ENCODE peak calls at places on chromosome 21, in eight cellular contexts. R is endothelial cell of umbilical vein, S is mammary epithelial cell, T is GM23338, U is PC-3, M is IMR-90, Q is hepatocyte, Z is GM12878. H is an unnamed sample.

GRCh38 chr21:37072988-37073416 is at the start of the genes PIGP and TTC3:
- DNase-seq in R (peak; percentile 97), S (peak; percentile 94), T (peak; percentile 89), U (peak; percentile 96), M (peak; percentile 93), Q (peak; percentile 98), Z (peak; percentile 70), H (peak; percentile 98)

GRCh38 chr21:29105218-29105617 is 25.2 kb upstream of the MAP3K7CL start:
- DNase-seq in R (no peak), S (peak; percentile 80), T (no peak), U (peak; percentile 80), M (peak; percentile 63), Q (peak; percentile 65), Z (no peak), H (no peak)

GRCh38 chr21:28410264-28410663 is 582.4 kb downstream of the LTN1 start:
- DNase-seq in R (no peak), S (no peak), T (no peak), U (no peak), M (no peak), Q (no peak), Z (no peak), H (no peak)

GRCh38 chr21:31298618-31299269 is 45.3 kb downstream of the TIAM1 start:
- DNase-seq in R (no peak), S (no peak), T (no peak), U (no peak), M (no peak), Q (no peak), Z (peak; percentile 21), H (no peak)

GRCh38 chr21:36902793-36903192 is 63.7 kb downstream of the HLCS start:
- DNase-seq in R (no peak), S (peak; percentile 12), T (peak; percentile 33), U (no peak), M (peak; percentile 55), Q (no peak), Z (no peak), H (peak; percentile 23)

GRCh38 chr21:31576428-31576827 is 83.1 kb upstream of the SOD1 start:
- DNase-seq in R (no peak), S (no peak), T (no peak), U (peak; percentile 19), M (no peak), Q (no peak), Z (no peak), H (no peak)

GRCh38 chr21:31470896-31471694 is 127.0 kb upstream of the TIAM1 start:
- DNase-seq in R (no peak), S (no peak), T (peak; percentile 43), U (no peak), M (no peak), Q (no peak), Z (no peak), H (no peak)

GRCh38 chr21:32403201-32403701 is 9.3 kb upstream of the EVA1C start:
- DNase-seq in R (peak; percentile 86), S (peak; percentile 47), T (peak; percentile 92), U (peak; percentile 88), M (peak; percentile 73), Q (peak; percentile 83), Z (peak; percentile 3), H (peak; percentile 77)

GRCh38 chr21:40901690-40902089 is 54.7 kb upstream of the DSCAM start:
- DNase-seq in R (no peak), S (no peak), T (no peak), U (no peak), M (no peak), Q (no peak), Z (no peak), H (no peak)

GRCh38 chr21:14988760-14989159 is 76.0 kb downstream of the NRIP1 start:
- DNase-seq in R (no peak), S (no peak), T (peak; percentile 34), U (peak; percentile 1), M (no peak), Q (no peak), Z (no peak), H (no peak)

GRCh38 chr21:14982336-14982735 is 82.5 kb downstream of the NRIP1 start:
- DNase-seq in R (no peak), S (no peak), T (no peak), U (no peak), M (peak; percentile 57), Q (no peak), Z (no peak), H (no peak)

GRCh38 chr21:14989359-14989758 is 75.4 kb downstream of the NRIP1 start:
- DNase-seq in R (peak; percentile 20), S (no peak), T (no peak), U (no peak), M (peak; percentile 77), Q (no peak), Z (no peak), H (no peak)

GRCh38 chr21:14987370-14988170 is 77.2 kb downstream of the NRIP1 start:
- DNase-seq in R (no peak), S (no peak), T (peak; percentile 42), U (no peak), M (no peak), Q (no peak), Z (no peak), H (no peak)

GRCh38 chr21:14985306-14985705 is 79.5 kb downstream of the NRIP1 start:
- DNase-seq in R (no peak), S (no peak), T (no peak), U (no peak), M (no peak), Q (no peak), Z (no peak), H (no peak)
- H4K20me1 ChIP-seq in R (peaks cover 3% of the 10 kb centered on the region), S (no peaks in the 10 kb centered on the region), T (peaks cover 2% of the 10 kb centered on the region), U (peaks cover 3% of the 10 kb centered on the region), M (peaks cover 12% of the 10 kb centered on the region), Q (peaks cover 8% of the 10 kb centered on the region), Z (no peaks in the 10 kb centered on the region), H (no peaks in the 10 kb centered on the region)

DNA sequence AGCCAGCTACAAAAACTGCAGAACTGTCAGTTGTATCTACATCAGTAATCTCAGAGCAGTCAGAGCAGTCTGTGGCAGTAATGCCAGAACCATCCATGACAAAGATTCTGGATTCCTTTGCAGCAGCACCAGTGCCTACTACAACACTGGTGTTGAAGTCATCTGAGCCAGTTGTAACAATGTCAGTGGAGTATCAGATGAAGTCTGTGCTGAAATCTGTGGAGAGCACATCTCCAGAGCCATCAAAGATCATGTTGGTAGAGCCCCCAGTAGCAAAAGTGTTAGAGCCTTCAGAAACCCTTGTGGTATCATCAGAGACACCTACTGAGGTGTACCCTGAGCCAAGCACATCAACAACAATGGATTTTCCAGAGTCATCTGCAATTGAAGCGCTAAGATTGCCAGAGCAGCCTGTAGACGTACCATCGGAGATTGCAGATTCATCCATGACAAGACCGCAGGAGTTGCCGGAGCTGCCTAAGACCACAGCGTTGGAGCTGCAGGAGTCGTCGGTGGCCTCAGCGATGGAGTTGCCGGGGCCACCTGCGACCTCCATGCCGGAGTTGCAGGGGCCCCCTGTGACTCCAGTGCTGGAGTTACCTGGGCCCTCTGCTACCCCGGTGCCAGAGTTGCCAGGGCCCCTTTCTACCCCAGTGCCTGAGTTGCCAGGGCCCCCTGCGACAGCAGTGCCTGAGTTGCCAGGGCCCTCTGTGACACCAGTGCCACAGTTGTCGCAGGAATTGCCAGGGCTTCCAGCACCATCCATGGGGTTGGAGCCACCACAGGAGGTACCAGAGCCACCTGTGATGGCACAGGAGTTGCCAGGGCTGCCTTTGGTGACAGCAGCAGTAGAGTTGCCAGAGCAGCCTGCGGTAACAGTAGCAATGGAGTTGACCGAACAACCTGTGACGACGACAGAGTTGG is 7.3 kb downstream of the SON start:
- DNase-seq in R (no peak), S (no peak), T (no peak), U (no peak), M (no peak), Q (no peak), Z (no peak), H (no peak)
- H4K20me1 ChIP-seq in R (peaks cover 16% of the 10 kb centered on the region), S (peaks cover 16% of the 10 kb centered on the region), T (peaks cover 50% of the 10 kb centered on the region), U (peaks cover 90% of the 10 kb centered on the region), M (peaks cover 85% of the 10 kb centered on the region), Q (peaks cover 99% of the 10 kb centered on the region), Z (peaks cover 5% of the 10 kb centered on the region), H (peaks cover 67% of the 10 kb centered on the region)

DNA sequence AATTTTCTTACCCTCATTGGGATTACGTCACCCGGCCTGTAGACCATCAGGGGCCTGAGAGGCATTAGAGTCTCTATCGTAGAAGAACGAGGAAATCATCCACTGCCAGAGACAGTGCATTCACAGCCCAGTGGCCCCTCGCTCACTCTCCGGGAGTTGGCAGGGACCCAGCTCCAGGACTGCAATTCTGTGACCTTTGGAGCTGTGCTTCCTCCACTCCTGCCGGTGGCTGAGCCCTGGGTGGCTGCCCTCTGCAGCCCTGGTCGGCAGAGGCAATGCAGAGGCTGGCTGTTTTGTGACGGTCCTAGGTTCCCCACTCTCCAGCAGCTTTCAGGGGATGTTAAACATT is 12.7 kb downstream of the SLC37A1 start:
- DNase-seq in R (no peak), S (no peak), T (no peak), U (no peak), M (no peak), Q (peak; percentile 77), Z (no peak), H (no peak)
- H4K20me1 ChIP-seq in R (no peaks in the 10 kb centered on the region), S (no peaks in the 10 kb centered on the region), T (peaks cover 6% of the 10 kb centered on the region), U (no peaks in the 10 kb centered on the region), M (no peaks in the 10 kb centered on the region), Q (no peaks in the 10 kb centered on the region), Z (no peaks in the 10 kb centered on the region), H (no peaks in the 10 kb centered on the region)

DNA sequence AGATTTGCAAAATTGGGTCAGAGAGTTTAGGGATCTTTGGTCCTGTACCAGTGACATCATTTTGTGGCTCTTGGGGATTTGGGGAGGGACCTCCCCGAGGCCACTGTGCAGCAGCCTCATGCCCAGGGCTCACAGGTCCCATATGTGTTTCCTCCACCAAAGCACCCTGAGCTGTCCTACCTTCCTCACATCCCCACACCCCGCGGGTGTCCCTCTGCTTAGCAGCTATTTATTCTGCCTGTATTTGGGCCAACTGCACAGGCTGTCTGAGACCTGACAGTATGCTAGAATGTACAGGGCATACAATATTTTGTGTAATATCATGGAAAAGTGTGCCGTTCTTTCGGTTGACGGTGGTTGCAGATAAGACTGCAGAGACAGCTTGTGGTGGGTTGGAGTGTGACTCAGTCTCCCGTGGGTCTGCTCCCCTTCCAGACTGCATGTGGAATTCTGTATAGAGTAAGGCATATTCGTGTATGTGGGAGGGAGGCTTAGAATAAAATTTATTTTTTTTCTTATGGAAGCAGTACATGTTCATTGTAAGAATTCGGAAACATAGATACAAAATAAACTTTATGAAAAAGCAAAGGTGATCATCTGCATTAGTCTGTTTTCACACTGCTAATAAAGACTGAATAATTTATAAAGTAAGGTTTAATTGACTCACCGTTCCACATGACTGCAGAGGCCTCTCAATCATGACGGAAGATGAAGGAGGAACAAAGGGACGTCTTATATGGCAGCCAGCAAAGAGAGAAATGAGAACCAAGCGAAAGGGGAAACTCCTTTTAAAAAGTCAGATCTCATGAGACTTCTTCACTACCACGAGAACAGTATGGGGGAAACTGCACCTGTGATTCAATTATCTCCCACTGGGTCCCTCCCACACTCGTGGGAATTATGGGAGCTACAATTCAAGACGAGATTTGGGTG is 84.4 kb downstream of the ADARB1 start:
- DNase-seq in R (no peak), S (no peak), T (no peak), U (no peak), M (no peak), Q (no peak), Z (no peak), H (no peak)
- H4K20me1 ChIP-seq in R (no peaks in the 10 kb centered on the region), S (no peaks in the 10 kb centered on the region), T (no peaks in the 10 kb centered on the region), U (no peaks in the 10 kb centered on the region), M (peaks cover 91% of the 10 kb centered on the region), Q (no peaks in the 10 kb centered on the region), Z (no peaks in the 10 kb centered on the region), H (no peaks in the 10 kb centered on the region)

DNA sequence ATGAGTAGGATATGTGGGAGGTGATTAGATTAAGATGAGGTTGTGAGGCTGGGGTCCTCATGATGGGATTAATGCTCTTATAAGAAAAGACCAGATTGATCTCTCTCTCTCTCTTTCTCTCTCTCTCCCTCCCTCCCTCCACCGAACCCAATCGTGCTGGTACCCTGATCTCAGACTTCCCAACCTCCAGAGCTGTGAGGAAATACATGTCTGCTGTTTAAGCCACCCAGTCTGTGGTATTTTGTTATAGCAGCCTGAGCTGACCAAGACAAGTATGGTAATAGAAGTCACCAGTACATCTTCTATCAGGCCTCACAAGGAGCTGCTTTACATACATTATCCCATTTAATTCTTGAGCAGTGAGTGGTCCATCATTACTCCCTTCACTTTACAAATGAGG is 149.8 kb downstream of the RUNX1 start:
- DNase-seq in R (no peak), S (no peak), T (no peak), U (no peak), M (no peak), Q (no peak), Z (no peak), H (no peak)
- H4K20me1 ChIP-seq in R (no peaks in the 10 kb centered on the region), S (no peaks in the 10 kb centered on the region), T (no peaks in the 10 kb centered on the region), U (no peaks in the 10 kb centered on the region), M (no peaks in the 10 kb centered on the region), Q (no peaks in the 10 kb centered on the region), Z (no peaks in the 10 kb centered on the region), H (no peaks in the 10 kb centered on the region)

H was measured in MM.1S.